ENCODE peak calls at places on chromosomes 16 and 17, in eight cellular contexts. A, F, V, Z, W, L, G and C are unnamed samples.

GRCh38 chr16:19380316-19380715 is 37.4 kb upstream of the TMC5 start:
- DNase-seq in A (no peak), F (peak; percentile 50), V (no peak), Z (no peak), W (no peak), L (no peak), G (no peak), C (no peak)

GRCh38 chr16:89534147-89534788 is 26.1 kb downstream of the SPG7 start:
- DNase-seq in A (no peak), F (peak; percentile 56), V (no peak), Z (no peak), W (no peak), L (no peak), G (peak; percentile 45), C (no peak)

GRCh38 chr17:2055494-2056220 is 754 bp downstream of the HIC1 start:
- DNase-seq in A (no peak), F (no peak), V (no peak), Z (no peak), W (no peak), L (no peak), G (no peak), C (no peak)

GRCh38 chr17:37737971-37738370 is 6.9 kb downstream of the HNF1B start:
- DNase-seq in A (no peak), F (no peak), V (peak; percentile 43), Z (no peak), W (no peak), L (no peak), G (no peak), C (peak; percentile 63)

GRCh38 chr16:58269526-58269925 is 25.3 kb downstream of the PRSS54 start:
- DNase-seq in A (no peak), F (no peak), V (no peak), Z (no peak), W (no peak), L (no peak), G (no peak), C (peak; percentile 66)

GRCh38 chr17:4599505-4600281 is 15.4 kb downstream of the SMTNL2 start:
- DNase-seq in A (peak; percentile 50), F (no peak), V (no peak), Z (no peak), W (no peak), L (no peak), G (peak; percentile 50), C (no peak)

GRCh38 chr17:3558603-3559269 is 1.1 kb upstream of the TRPV3 start:
- DNase-seq in A (no peak), F (peak; percentile 91), V (peak; percentile 20), Z (no peak), W (peak; percentile 86), L (no peak), G (no peak), C (no peak)

GRCh38 chr17:5331506-5331905 is 49.4 kb downstream of the RABEP1 start:
- DNase-seq in A (no peak), F (no peak), V (no peak), Z (no peak), W (no peak), L (no peak), G (no peak), C (peak; percentile 49)

GRCh38 chr16:14199624-14200023 is 128.5 kb downstream of the MRTFB start:
- DNase-seq in A (no peak), F (no peak), V (peak; percentile 11), Z (no peak), W (no peak), L (no peak), G (no peak), C (peak; percentile 40)

GRCh38 chr17:35708149-35708548 is 23.3 kb upstream of the RASL10B start:
- DNase-seq in A (no peak), F (no peak), V (no peak), Z (no peak), W (no peak), L (no peak), G (no peak), C (no peak)

GRCh38 chr17:38418693-38419507 is 9.4 kb upstream of the ARHGAP23 start:
- DNase-seq in A (no peak), F (peak; percentile 43), V (no peak), Z (no peak), W (no peak), L (no peak), G (no peak), C (no peak)

GRCh38 chr16:65576631-65577030 is 454.8 kb upstream of the CDH11 start:
- DNase-seq in A (no peak), F (peak; percentile 3), V (no peak), Z (no peak), W (no peak), L (no peak), G (no peak), C (no peak)

GRCh38 chr17:7173687-7174602 is 5.2 kb downstream of the ASGR1 start:
- DNase-seq in A (peak; percentile 85), F (no peak), V (no peak), Z (no peak), W (no peak), L (peak; percentile 47), G (peak; percentile 58), C (peak; percentile 13)

GRCh38 chr16:48105976-48106375 is 49.8 kb downstream of the ABCC12 start:
- DNase-seq in A (no peak), F (no peak), V (no peak), Z (no peak), W (no peak), L (no peak), G (no peak), C (no peak)

GRCh38 chr17:48310748-48311213 is 119.2 kb downstream of the SKAP1 start:
- DNase-seq in A (no peak), F (no peak), V (no peak), Z (no peak), W (no peak), L (no peak), G (no peak), C (no peak)

GRCh38 chr17:73010414-73010813 is 82.1 kb downstream of the SLC39A11 start:
- DNase-seq in A (no peak), F (no peak), V (no peak), Z (no peak), W (no peak), L (no peak), G (no peak), C (no peak)

GRCh38 chr17:27993161-27993695 is 49.2 kb upstream of the NLK start:
- DNase-seq in A (no peak), F (no peak), V (no peak), Z (no peak), W (no peak), L (no peak), G (no peak), C (no peak)

GRCh38 chr17:5913641-5914040 is 156.5 kb upstream of the WSCD1 start:
- DNase-seq in A (no peak), F (no peak), V (no peak), Z (no peak), W (no peak), L (no peak), G (no peak), C (no peak)

GRCh38 chr16:80092686-80093085 is 448.1 kb upstream of the DYNLRB2 start:
- DNase-seq in A (no peak), F (no peak), V (no peak), Z (no peak), W (no peak), L (no peak), G (no peak), C (peak; percentile 34)

GRCh38 chr17:63698886-63699637 is 863 bp downstream of the LIMD2 start:
- DNase-seq in A (peak; percentile 25), F (peak; percentile 95), V (no peak), Z (no peak), W (no peak), L (no peak), G (no peak), C (peak; percentile 18)

GRCh38 chr16:1871974-1872635 is at the start of gene MEIOB:
- DNase-seq in A (peak; percentile 74), F (no peak), V (peak; percentile 2), Z (no peak), W (no peak), L (no peak), G (peak; percentile 55), C (no peak)

GRCh38 chr16:31010539-31010938 is at the start of gene STX1B:
- DNase-seq in A (peak; percentile 48), F (no peak), V (no peak), Z (no peak), W (no peak), L (no peak), G (no peak), C (no peak)

GRCh38 chr17:43530303-43531081 is 15.6 kb downstream of the ETV4 start:
- DNase-seq in A (peak; percentile 88), F (no peak), V (peak; percentile 74), Z (no peak), W (peak; percentile 84), L (peak; percentile 66), G (peak; percentile 79), C (peak; percentile 91)

GRCh38 chr16:23857256-23857891 is 21.6 kb downstream of the PRKCB start:
- DNase-seq in A (no peak), F (no peak), V (no peak), Z (no peak), W (no peak), L (peak; percentile 19), G (no peak), C (no peak)
- H3K4me3 ChIP-seq in A (no peak overlapping the region), F (no peak overlapping the region), V (no peak overlapping the region), Z (no peak overlapping the region), W (no peak overlapping the region), L (no peak overlapping the region), G (no peak overlapping the region), C (no peak overlapping the region)

GRCh38 chr17:41772586-41773189 is 13.8 kb downstream of the JUP start:
- DNase-seq in A (no peak), F (no peak), V (no peak), Z (no peak), W (no peak), L (no peak), G (no peak), C (no peak)
- H3K4me3 ChIP-seq in A (no peak overlapping the region), F (no peak overlapping the region), V (no peak overlapping the region), Z (no peak overlapping the region), W (no peak overlapping the region), L (no peak overlapping the region), G (no peak overlapping the region), C (no peak overlapping the region)

GRCh38 chr17:17722081-17722905 is 41.0 kb downstream of the RAI1 start:
- DNase-seq in A (no peak), F (no peak), V (no peak), Z (no peak), W (no peak), L (no peak), G (no peak), C (peak; percentile 40)
- H3K4me3 ChIP-seq in A (peak overlapping the region; percentile 59), F (no peak overlapping the region), V (peak overlapping the region; percentile 60), Z (peak overlapping the region; percentile 47), W (no peak overlapping the region), L (peak overlapping the region; percentile 50), G (no peak overlapping the region), C (peak overlapping the region; percentile 63)

DNA sequence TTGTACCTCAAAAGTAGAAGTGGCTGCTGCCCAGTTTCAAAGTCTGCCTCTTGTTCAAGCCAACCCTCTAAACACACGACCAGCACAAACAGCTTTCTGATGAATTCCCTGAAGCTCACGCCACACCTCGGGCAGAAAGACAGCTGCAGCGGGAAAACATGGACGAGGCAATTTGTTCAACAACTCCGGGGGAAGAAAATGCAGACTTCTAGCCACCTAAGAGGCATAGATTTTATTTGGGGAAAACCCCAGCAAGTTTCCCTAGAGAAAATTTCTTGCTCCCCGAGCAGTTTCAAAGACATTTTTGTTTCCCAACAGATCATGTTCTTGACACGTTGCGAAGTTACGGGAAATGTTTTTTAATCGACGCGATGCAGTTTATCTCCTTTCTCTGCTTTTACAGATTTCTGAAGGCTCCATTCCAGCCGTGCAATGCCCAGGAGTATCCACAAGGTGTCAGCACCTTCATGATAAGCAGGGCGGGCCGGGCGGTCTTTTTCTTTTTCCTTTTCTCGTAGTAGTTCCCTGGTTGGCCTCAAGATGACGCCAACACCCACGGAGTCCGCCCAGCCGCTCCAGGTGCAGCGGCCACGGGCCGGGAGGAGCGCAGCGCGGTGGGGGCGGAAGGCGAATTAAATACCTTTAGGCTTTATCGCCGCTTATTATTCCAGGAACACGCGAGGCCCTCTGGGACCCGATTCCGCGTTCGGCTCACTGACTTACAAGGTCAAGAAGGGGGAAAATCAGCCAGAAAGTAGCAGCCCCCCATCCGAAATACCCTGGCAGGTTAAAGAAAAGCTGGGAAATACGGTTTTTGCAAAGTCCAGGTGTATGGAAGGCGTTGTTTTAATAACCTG is 2.9 kb upstream of the FOXC2 start:
- DNase-seq in A (peak; percentile 98), F (peak; percentile 90), V (peak; percentile 94), Z (no peak), W (no peak), L (peak; percentile 90), G (peak; percentile 88), C (peak; percentile 62)
- H3K4me3 ChIP-seq in A (peak overlapping the region; percentile 8), F (peak overlapping the region; percentile 39), V (peak overlapping the region; percentile 55), Z (peak overlapping the region; percentile 26), W (peak overlapping the region; percentile 5), L (no peak overlapping the region), G (no peak overlapping the region), C (peak overlapping the region; percentile 55)